ENCODE peak calls at places on chromosomes 7 and 10, in nine cellular contexts. O is NB4, Y is fibroblast of villous mesenchyme, S is AG04450, I is transverse colon, C is esophagus squamous epithelium, W is stomach, R is cardiac fibroblast, X is SJSA1. K is an unnamed sample.
A peak's percentile ranks its signal among the peaks of the same experiment; 100 is the strongest.

GRCh38 chr7:36309716-36310115 is 79.9 kb upstream of the ANLN start:
- DNase-seq in W (peak; percentile 15), C (no peak), Y (no peak), R (no peak), S (no peak), X (no peak), I (no peak), O (no peak), K (no peak)

GRCh38 chr10:44809652-44810051 is 101.5 kb upstream of the TMEM72 start:
- DNase-seq in S (no peak), I (no peak), Y (peak; percentile 23), O (peak; percentile 12), R (peak; percentile 68), C (no peak), X (no peak), W (no peak), K (no peak)

GRCh38 chr10:78337646-78338391 is 304.2 kb downstream of the RPS24 start:
- DNase-seq in S (no peak), X (no peak), Y (no peak), C (no peak), R (peak; percentile 6), I (no peak), W (peak; percentile 8), O (no peak), K (peak; percentile 36)

GRCh38 chr7:20835111-20835750 is 48.5 kb upstream of the SP8 start:
- DNase-seq in X (no peak), O (no peak), S (no peak), I (no peak), C (no peak), Y (no peak), W (no peak), R (no peak), K (no peak)

GRCh38 chr7:115094163-115094562 is 172.3 kb downstream of the MDFIC start:
- DNase-seq in Y (no peak), O (peak; percentile 13), X (no peak), W (no peak), R (peak; percentile 94), S (no peak), C (no peak), I (no peak), K (no peak)

GRCh38 chr7:150400779-150401423 is 21.8 kb downstream of the ZNF775 start:
- DNase-seq in I (peak; percentile 6), O (no peak), S (no peak), R (no peak), Y (no peak), W (no peak), X (no peak), C (no peak), K (no peak)

GRCh38 chr10:77592510-77592909 is 45.1 kb downstream of the KCNMA1 start:
- DNase-seq in W (no peak), X (no peak), C (no peak), I (no peak), O (no peak), Y (no peak), R (no peak), S (no peak), K (no peak)

GRCh38 chr10:110471566-110472139 is 26.1 kb upstream of the DUSP5 start:
- DNase-seq in O (no peak), C (no peak), X (no peak), S (peak; percentile 61), Y (peak; percentile 69), W (no peak), I (no peak), R (peak; percentile 71), K (no peak)

GRCh38 chr7:96045919-96046318 is 273.6 kb downstream of the DYNC1I1 start:
- DNase-seq in W (peak; percentile 52), R (no peak), O (no peak), X (no peak), Y (no peak), I (no peak), S (no peak), C (no peak), K (no peak)

GRCh38 chr7:91789558-91789957 is 90.9 kb downstream of the MTERF1 start:
- DNase-seq in C (no peak), Y (no peak), X (no peak), O (no peak), W (no peak), R (no peak), I (no peak), S (no peak), K (no peak)

GRCh38 chr10:93063977-93064660 is 3.5 kb downstream of the CYP26C1 start:
- DNase-seq in Y (no peak), W (no peak), X (no peak), C (no peak), O (no peak), I (no peak), S (no peak), R (no peak), K (no peak)
- H3K4me3 ChIP-seq in Y (no peak overlapping the region), W (no peak overlapping the region), X (no peak overlapping the region), C (no peak overlapping the region), O (no peak overlapping the region), I (no peak overlapping the region), S (no peak overlapping the region), R (no peak overlapping the region), K (no peak overlapping the region)

GRCh38 chr10:48306870-48307531 is 524 bp downstream of the MAPK8 start:
- DNase-seq in R (peak; percentile 36), S (no peak), O (peak; percentile 74), X (peak; percentile 53), C (no peak), Y (peak; percentile 59), I (peak; percentile 60), W (peak; percentile 60), K (peak; percentile 46)

GRCh38 chr10:48307584-48307983 is 1.1 kb downstream of the MAPK8 start:
- DNase-seq in S (no peak), O (no peak), Y (no peak), I (no peak), W (no peak), R (no peak), X (no peak), C (no peak), K (no peak)

GRCh38 chr10:48306265-48306869 is at the start of gene MAPK8:
- DNase-seq in R (peak; percentile 86), Y (peak; percentile 86), O (peak; percentile 92), W (peak; percentile 94), S (peak; percentile 47), X (peak; percentile 86), I (peak; percentile 96), C (peak; percentile 37), K (peak; percentile 83)

GRCh38 chr10:48302515-48303476 is 3.7 kb upstream of the MAPK8 start:
- DNase-seq in S (no peak), C (no peak), Y (no peak), X (no peak), O (no peak), R (no peak), W (no peak), I (no peak), K (no peak)

GRCh38 chr10:48305905-48306264 is 592 bp upstream of the MAPK8 start:
- DNase-seq in W (no peak), C (no peak), S (no peak), R (no peak), O (no peak), Y (no peak), I (no peak), X (no peak), K (no peak)
- H3K4me3 ChIP-seq in W (peak overlapping the region; percentile 91), C (peak overlapping the region; percentile 99), S (peak overlapping the region; percentile 62), R (peak overlapping the region; percentile 79), O (peak overlapping the region; percentile 46), Y (peak overlapping the region; percentile 55), I (peak overlapping the region; percentile 100), X (peak overlapping the region; percentile 100), K (peak overlapping the region; percentile 42)

GRCh38 chr10:62961951-62962523 is 145.9 kb upstream of the EGR2 start:
- DNase-seq in Y (no peak), R (peak; percentile 36), O (no peak), S (no peak), I (no peak), X (no peak), W (no peak), C (no peak), K (no peak)
- H3K4me3 ChIP-seq in Y (no peak overlapping the region), R (no peak overlapping the region), O (no peak overlapping the region), S (no peak overlapping the region), I (no peak overlapping the region), X (no peak overlapping the region), W (no peak overlapping the region), C (no peak overlapping the region), K (no peak overlapping the region)

DNA sequence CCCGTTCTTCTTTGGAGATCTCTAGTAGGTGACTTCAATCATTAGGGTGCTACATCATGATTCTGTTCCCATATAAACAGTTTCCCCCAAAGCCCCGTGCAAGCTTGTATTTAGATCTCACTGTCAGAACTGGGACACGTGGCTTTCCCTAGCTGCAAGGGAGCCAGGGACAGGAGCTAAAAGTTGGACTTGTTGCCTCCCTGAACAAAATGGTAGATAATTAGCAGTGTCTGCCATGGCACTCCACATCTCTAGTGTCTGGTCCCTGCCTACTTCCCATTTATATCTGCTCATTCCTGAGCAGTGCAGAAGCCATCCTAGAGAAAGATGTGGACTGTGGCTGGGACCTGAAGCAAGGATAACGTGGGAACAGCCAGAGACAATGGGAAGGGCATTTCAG is 76.6 kb upstream of the FGFR2 start:
- DNase-seq in X (no peak), W (no peak), I (no peak), C (no peak), R (no peak), O (no peak), Y (no peak), S (no peak), K (no peak)
- H3K4me3 ChIP-seq in X (no peak overlapping the region), W (no peak overlapping the region), I (no peak overlapping the region), C (no peak overlapping the region), R (no peak overlapping the region), O (no peak overlapping the region), Y (no peak overlapping the region), S (no peak overlapping the region), K (no peak overlapping the region)

GRCh38 chr7:45021604-45022296 is 21.7 kb downstream of the CCM2 start:
- DNase-seq in Y (peak; percentile 20), S (no peak), C (no peak), W (no peak), R (peak; percentile 76), O (peak; percentile 83), I (no peak), X (peak; percentile 23), K (no peak)

GRCh38 chr7:45024126-45024744 is 24.2 kb downstream of the CCM2 start:
- DNase-seq in S (no peak), I (no peak), O (no peak), W (no peak), X (no peak), Y (no peak), R (no peak), C (no peak), K (no peak)

GRCh38 chr7:45017253-45017652 is 17.3 kb downstream of the CCM2 start:
- DNase-seq in C (no peak), X (no peak), R (no peak), Y (no peak), I (no peak), S (no peak), O (no peak), W (no peak), K (no peak)

GRCh38 chr7:45026013-45026412 is 26.0 kb downstream of the CCM2 start:
- DNase-seq in R (no peak), C (no peak), W (no peak), Y (no peak), S (no peak), O (no peak), I (no peak), X (no peak), K (no peak)

GRCh38 chr7:45020915-45021314 is 20.9 kb downstream of the CCM2 start:
- DNase-seq in S (no peak), I (no peak), R (no peak), Y (no peak), O (peak; percentile 35), W (no peak), X (no peak), C (no peak), K (no peak)
- H3K4me3 ChIP-seq in S (no peak overlapping the region), I (no peak overlapping the region), R (no peak overlapping the region), Y (no peak overlapping the region), O (no peak overlapping the region), W (no peak overlapping the region), X (no peak overlapping the region), C (no peak overlapping the region), K (no peak overlapping the region)

K was measured in CD8-positive, alpha-beta T cell.